ENCODE peak calls at places on chromosome 13, in six cellular contexts. A is NCI-H1105 treated with DMSO at 0.1 percent for 48 hours, Y is sciatic nerve, J is thoracic aorta, M is GDM1, F is activated T-cell treated with anti-CD3 and anti-CD28 coated beads for 1 hour. R is an unnamed sample.

GRCh38 chr13:67119481-67119883 is 110.7 kb downstream of the PCDH9 start:
- DNase-seq in A (no peak), Y (no peak), J (no peak), M (no peak), F (no peak), R (no peak)

GRCh38 chr13:27383104-27383921 is 41.1 kb upstream of the GTF3A start:
- DNase-seq in A (no peak), Y (no peak), J (no peak), M (no peak), F (no peak), R (no peak)

GRCh38 chr13:114142640-114143490 is 10.4 kb upstream of the RASA3 start:
- DNase-seq in A (peak; percentile 88), Y (no peak), J (no peak), M (peak; percentile 49), F (peak; percentile 59), R (no peak)

GRCh38 chr13:104114111-104114510 is 1047.9 kb upstream of the SLC10A2 start:
- DNase-seq in A (no peak), Y (no peak), J (no peak), M (no peak), F (no peak), R (no peak)

GRCh38 chr13:27853345-27853744 is 61.1 kb downstream of the GSX1 start:
- DNase-seq in A (no peak), Y (no peak), J (no peak), M (no peak), F (no peak), R (no peak)

GRCh38 chr13:106349080-106349841 is 186.2 kb downstream of the EFNB2 start:
- DNase-seq in A (peak; percentile 92), Y (no peak), J (no peak), M (no peak), F (no peak), R (peak; percentile 81)

GRCh38 chr13:99988469-99989375 is 7.1 kb downstream of the ZIC2 start:
- DNase-seq in A (no peak), Y (no peak), J (no peak), M (no peak), F (no peak), R (peak; percentile 56)

GRCh38 chr13:109790071-109790470 is 3.7 kb upstream of the IRS2 start:
- DNase-seq in A (no peak), Y (no peak), J (no peak), M (no peak), F (no peak), R (no peak)

GRCh38 chr13:19665427-19665859 is 32.0 kb downstream of the MPHOSPH8 start:
- DNase-seq in A (no peak), Y (no peak), J (no peak), M (no peak), F (no peak), R (no peak)

GRCh38 chr13:112071011-112071901 is 4.3 kb downstream of the SOX1 start:
- DNase-seq in A (peak; percentile 94), Y (no peak), J (no peak), M (no peak), F (no peak), R (no peak)

GRCh38 chr13:48653074-48654054 is at the start of gene CYSLTR2:
- DNase-seq in A (peak; percentile 2), Y (no peak), J (no peak), M (no peak), F (no peak), R (no peak)

GRCh38 chr13:79392882-79393563 is 13.0 kb downstream of the RBM26 start:
- DNase-seq in A (no peak), Y (no peak), J (no peak), M (peak; percentile 40), F (no peak), R (peak; percentile 51)

GRCh38 chr13:57437587-57437986 is 194.0 kb upstream of the PCDH17 start:
- DNase-seq in A (no peak), Y (no peak), J (no peak), M (no peak), F (no peak), R (no peak)

GRCh38 chr13:98746968-98747367 is 5.5 kb downstream of the SLC15A1 start:
- DNase-seq in A (no peak), Y (no peak), J (no peak), M (no peak), F (no peak), R (no peak)

GRCh38 chr13:89380101-89380500 is 1708.9 kb downstream of the SLITRK5 start:
- DNase-seq in A (peak; percentile 13), Y (no peak), J (no peak), M (no peak), F (no peak), R (no peak)

GRCh38 chr13:101624210-101624922 is 171.9 kb downstream of the ITGBL1 start:
- DNase-seq in A (no peak), Y (no peak), J (no peak), M (no peak), F (no peak), R (no peak)

GRCh38 chr13:101417043-101417406 is 717 bp upstream of the NALCN start:
- DNase-seq in A (peak; percentile 67), Y (no peak), J (no peak), M (no peak), F (no peak), R (peak; percentile 56)

GRCh38 chr13:45932611-45933182 is 81.1 kb upstream of the SIAH3 start:
- DNase-seq in A (no peak), Y (no peak), J (no peak), M (peak; percentile 34), F (no peak), R (no peak)

GRCh38 chr13:28856284-28856683 is 36.1 kb downstream of the MTUS2 start:
- DNase-seq in A (no peak), Y (no peak), J (no peak), M (no peak), F (no peak), R (no peak)

GRCh38 chr13:50386527-50387123 is 371.4 kb downstream of the KCNRG start:
- DNase-seq in A (no peak), Y (no peak), J (no peak), M (no peak), F (no peak), R (no peak)

GRCh38 chr13:56903710-56904109 is 237.0 kb upstream of the PRR20A start:
- DNase-seq in A (no peak), Y (no peak), J (no peak), M (no peak), F (no peak), R (no peak)

GRCh38 chr13:111875922-111876321 is 191.0 kb upstream of the SOX1 start:
- DNase-seq in A (no peak), Y (no peak), J (no peak), M (no peak), F (no peak), R (no peak)

GRCh38 chr13:44629465-44630183 is 53.5 kb upstream of the TSC22D1 start:
- DNase-seq in A (no peak), Y (no peak), J (no peak), M (no peak), F (no peak), R (no peak)

GRCh38 chr13:104253063-104253680 is 1187.0 kb upstream of the SLC10A2 start:
- DNase-seq in A (peak; percentile 38), Y (no peak), J (no peak), M (no peak), F (no peak), R (no peak)

GRCh38 chr13:77810891-77811290 is 107.7 kb downstream of the EDNRB start:
- DNase-seq in A (no peak), Y (no peak), J (no peak), M (no peak), F (no peak), R (no peak)

GRCh38 chr13:75226092-75226491 is 255.9 kb downstream of the TBC1D4 start:
- DNase-seq in A (no peak), Y (no peak), J (no peak), M (no peak), F (no peak), R (no peak)

GRCh38 chr13:63393112-63393511 is 1977.5 kb upstream of the PCDH20 start:
- DNase-seq in A (no peak), Y (no peak), J (no peak), M (no peak), F (no peak), R (no peak)

GRCh38 chr13:98520674-98521449 is 56.0 kb downstream of the STK24 start:
- DNase-seq in A (no peak), Y (no peak), J (no peak), M (no peak), F (no peak), R (no peak)

GRCh38 chr13:46961719-46962118 is 64.9 kb upstream of the HTR2A start:
- DNase-seq in A (no peak), Y (no peak), J (no peak), M (peak; percentile 28), F (no peak), R (no peak)

GRCh38 chr13:102945324-102945815 is 99.5 kb downstream of the ERCC5 start:
- DNase-seq in A (peak; percentile 89), Y (no peak), J (no peak), M (no peak), F (no peak), R (no peak)

GRCh38 chr13:96677029-96677428 is 317.2 kb downstream of the OXGR1 start:
- DNase-seq in A (no peak), Y (no peak), J (no peak), M (no peak), F (no peak), R (no peak)

GRCh38 chr13:68025604-68026003 is 795.5 kb upstream of the PCDH9 start:
- DNase-seq in A (no peak), Y (no peak), J (no peak), M (no peak), F (no peak), R (no peak)